ENCODE peak calls at places on chromosomes 11 and 22, in eight cellular contexts. One of them, this sample, is unnamed.

GRCh38 chr11:100672483-100673038 is 14.5 kb upstream of the ARHGAP42 start:
- ATAC-seq in HepG2: no peak
- ATAC-seq in HCT116: no peak
- ATAC-seq in GM12878: peak; percentile 32
- ATAC-seq in upper lobe of left lung: no peak
- ATAC-seq in GM23338: no peak
- ATAC-seq in Panc1: no peak
- ATAC-seq in K562: no peak
- ATAC-seq in this sample: no peak

GRCh38 chr11:130428271-130428670 is at the start of gene ADAMTS8:
- ATAC-seq in K562: no peak
- ATAC-seq in Panc1: peak; percentile 44
- ATAC-seq in upper lobe of left lung: peak; percentile 18
- ATAC-seq in GM23338: peak; percentile 26
- ATAC-seq in GM12878: no peak
- ATAC-seq in HepG2: peak; percentile 11
- ATAC-seq in HCT116: no peak
- ATAC-seq in this sample: peak; percentile 34

GRCh38 chr22:44550666-44551491 is 52.8 kb upstream of the RTL6 start:
- ATAC-seq in K562: no peak
- ATAC-seq in GM23338: no peak
- ATAC-seq in GM12878: peak; percentile 79
- ATAC-seq in HepG2: peak; percentile 61
- ATAC-seq in upper lobe of left lung: peak; percentile 92
- ATAC-seq in Panc1: peak; percentile 86
- ATAC-seq in HCT116: no peak
- ATAC-seq in this sample: peak; percentile 93

GRCh38 chr11:121929581-121929980 is 186.4 kb downstream of the BLID start:
- ATAC-seq in HCT116: no peak
- ATAC-seq in upper lobe of left lung: peak; percentile 45
- ATAC-seq in Panc1: no peak
- ATAC-seq in HepG2: no peak
- ATAC-seq in GM12878: no peak
- ATAC-seq in K562: no peak
- ATAC-seq in GM23338: peak; percentile 61
- ATAC-seq in this sample: no peak

GRCh38 chr22:31291403-31291715 is 929 bp downstream of the PIK3IP1 start:
- ATAC-seq in HepG2: peak; percentile 1
- ATAC-seq in GM12878: peak; percentile 5
- ATAC-seq in K562: no peak
- ATAC-seq in Panc1: no peak
- ATAC-seq in upper lobe of left lung: no peak
- ATAC-seq in GM23338: no peak
- ATAC-seq in HCT116: no peak
- ATAC-seq in this sample: no peak

GRCh38 chr11:113113801-113114451 is 152.7 kb downstream of the NCAM1 start:
- ATAC-seq in HCT116: peak; percentile 20
- ATAC-seq in Panc1: no peak
- ATAC-seq in HepG2: no peak
- ATAC-seq in GM23338: no peak
- ATAC-seq in GM12878: no peak
- ATAC-seq in K562: no peak
- ATAC-seq in upper lobe of left lung: no peak
- ATAC-seq in this sample: no peak

GRCh38 chr11:116930177-116930576 is 92.8 kb upstream of the APOA1 start:
- ATAC-seq in HepG2: peak; percentile 65
- ATAC-seq in HCT116: no peak
- ATAC-seq in K562: peak; percentile 16
- ATAC-seq in GM12878: peak; percentile 24
- ATAC-seq in upper lobe of left lung: peak; percentile 47
- ATAC-seq in GM23338: peak; percentile 77
- ATAC-seq in Panc1: no peak
- ATAC-seq in this sample: no peak

GRCh38 chr11:102320679-102321078 is 3.4 kb downstream of the BIRC3 start:
- ATAC-seq in HCT116: no peak
- ATAC-seq in GM23338: no peak
- ATAC-seq in upper lobe of left lung: no peak
- ATAC-seq in Panc1: no peak
- ATAC-seq in K562: no peak
- ATAC-seq in GM12878: peak; percentile 4
- ATAC-seq in HepG2: no peak
- ATAC-seq in this sample: no peak

GRCh38 chr11:5531053-5531831 is 14.7 kb upstream of the UBQLNL start:
- ATAC-seq in GM23338: no peak
- ATAC-seq in HCT116: no peak
- ATAC-seq in Panc1: no peak
- ATAC-seq in upper lobe of left lung: no peak
- ATAC-seq in GM12878: no peak
- ATAC-seq in K562: peak; percentile 85
- ATAC-seq in HepG2: no peak
- ATAC-seq in this sample: no peak

GRCh38 chr22:44981857-44982256 is 27.9 kb downstream of the PHF21B start:
- ATAC-seq in K562: no peak
- ATAC-seq in Panc1: no peak
- ATAC-seq in GM23338: no peak
- ATAC-seq in upper lobe of left lung: no peak
- ATAC-seq in HCT116: no peak
- ATAC-seq in GM12878: no peak
- ATAC-seq in HepG2: no peak
- ATAC-seq in this sample: no peak

GRCh38 chr11:72039108-72039850 is 40.6 kb downstream of the IL18BP start:
- ATAC-seq in upper lobe of left lung: no peak
- ATAC-seq in HepG2: no peak
- ATAC-seq in K562: no peak
- ATAC-seq in Panc1: no peak
- ATAC-seq in GM12878: peak; percentile 13
- ATAC-seq in GM23338: no peak
- ATAC-seq in HCT116: no peak
- ATAC-seq in this sample: no peak

GRCh38 chr11:69312418-69313399 is 18.8 kb downstream of the MYEOV start:
- ATAC-seq in GM23338: no peak
- ATAC-seq in upper lobe of left lung: peak; percentile 39
- ATAC-seq in HCT116: no peak
- ATAC-seq in HepG2: no peak
- ATAC-seq in K562: no peak
- ATAC-seq in Panc1: no peak
- ATAC-seq in GM12878: no peak
- ATAC-seq in this sample: no peak

GRCh38 chr11:60929774-60930173 is 5.5 kb downstream of the TMEM132A start:
- ATAC-seq in HCT116: no peak
- ATAC-seq in GM23338: no peak
- ATAC-seq in K562: no peak
- ATAC-seq in HepG2: peak; percentile 26
- ATAC-seq in GM12878: no peak
- ATAC-seq in Panc1: no peak
- ATAC-seq in upper lobe of left lung: no peak
- ATAC-seq in this sample: no peak

GRCh38 chr11:60927061-60927592 is 2.9 kb downstream of the TMEM132A start:
- ATAC-seq in GM23338: no peak
- ATAC-seq in GM12878: no peak
- ATAC-seq in upper lobe of left lung: no peak
- ATAC-seq in Panc1: no peak
- ATAC-seq in HepG2: no peak
- ATAC-seq in K562: no peak
- ATAC-seq in HCT116: no peak
- ATAC-seq in this sample: no peak

GRCh38 chr11:60930394-60930793 is 6.1 kb downstream of the TMEM132A start:
- ATAC-seq in GM23338: no peak
- ATAC-seq in upper lobe of left lung: no peak
- ATAC-seq in HCT116: no peak
- ATAC-seq in GM12878: no peak
- ATAC-seq in Panc1: no peak
- ATAC-seq in K562: no peak
- ATAC-seq in HepG2: no peak
- ATAC-seq in this sample: no peak

GRCh38 chr11:60927600-60927999 is 3.3 kb downstream of the TMEM132A start:
- ATAC-seq in K562: no peak
- ATAC-seq in GM12878: no peak
- ATAC-seq in upper lobe of left lung: no peak
- ATAC-seq in HepG2: no peak
- ATAC-seq in HCT116: no peak
- ATAC-seq in GM23338: no peak
- ATAC-seq in Panc1: no peak
- ATAC-seq in this sample: no peak

DNA sequence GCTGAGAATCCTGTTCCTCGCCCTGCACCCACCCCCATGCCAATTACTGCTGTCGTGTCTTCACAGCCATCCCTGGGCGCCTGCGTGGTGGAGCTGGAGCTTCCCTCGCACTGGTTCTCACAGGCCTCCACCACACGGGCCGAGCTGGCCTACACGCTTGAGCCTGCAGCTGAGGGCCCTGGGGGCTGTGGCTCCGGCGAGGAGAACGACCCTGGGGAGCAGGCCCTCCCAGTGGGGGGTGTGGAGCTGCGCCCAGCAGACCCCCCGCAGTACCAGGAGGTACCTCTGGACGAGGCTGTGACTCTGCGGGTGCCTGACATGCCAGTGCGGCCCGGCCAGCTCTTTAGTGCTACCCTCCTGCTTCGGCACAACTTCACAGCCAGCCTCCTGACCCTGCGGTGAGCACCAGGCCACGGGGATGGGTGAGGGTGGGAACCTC is 4.3 kb downstream of the TMEM132A start:
- ATAC-seq in GM23338: no peak
- ATAC-seq in GM12878: no peak
- ATAC-seq in HCT116: no peak
- ATAC-seq in Panc1: no peak
- ATAC-seq in K562: no peak
- ATAC-seq in upper lobe of left lung: no peak
- ATAC-seq in HepG2: no peak
- ATAC-seq in this sample: no peak
- TF ChIP-seq POLR2AphosphoS5 in GM23338: no peak
- TF ChIP-seq POLR2AphosphoS5 in GM12878: no peak
- TF ChIP-seq POLR2AphosphoS5 in HCT116: no peak
- TF ChIP-seq POLR2AphosphoS5 in Panc1: no peak
- TF ChIP-seq POLR2AphosphoS5 in K562: no peak
- TF ChIP-seq POLR2AphosphoS5 in upper lobe of left lung: no peak
- TF ChIP-seq POLR2AphosphoS5 in HepG2: no peak
- TF ChIP-seq POLR2AphosphoS5 in this sample: no peak

GRCh38 chr11:134932761-134933160 is 520.7 kb upstream of the B3GAT1 start:
- ATAC-seq in GM23338: no peak
- ATAC-seq in GM12878: no peak
- ATAC-seq in upper lobe of left lung: peak; percentile 14
- ATAC-seq in HCT116: no peak
- ATAC-seq in K562: no peak
- ATAC-seq in Panc1: no peak
- ATAC-seq in HepG2: no peak
- ATAC-seq in this sample: no peak
- TF ChIP-seq POLR2AphosphoS5 in GM23338: no peak
- TF ChIP-seq POLR2AphosphoS5 in GM12878: no peak
- TF ChIP-seq POLR2AphosphoS5 in upper lobe of left lung: no peak
- TF ChIP-seq POLR2AphosphoS5 in HCT116: no peak
- TF ChIP-seq POLR2AphosphoS5 in K562: no peak
- TF ChIP-seq POLR2AphosphoS5 in Panc1: no peak
- TF ChIP-seq POLR2AphosphoS5 in HepG2: no peak
- TF ChIP-seq POLR2AphosphoS5 in this sample: no peak

GRCh38 chr11:129364143-129364654 is 11.4 kb upstream of the BARX2 start:
- ATAC-seq in upper lobe of left lung: peak; percentile 97
- ATAC-seq in GM12878: peak; percentile 100
- ATAC-seq in HCT116: peak; percentile 99
- ATAC-seq in Panc1: peak; percentile 100
- ATAC-seq in K562: peak; percentile 100
- ATAC-seq in GM23338: peak; percentile 100
- ATAC-seq in HepG2: peak; percentile 100
- ATAC-seq in this sample: peak; percentile 82
- TF ChIP-seq POLR2AphosphoS5 in upper lobe of left lung: no peak
- TF ChIP-seq POLR2AphosphoS5 in GM12878: no peak
- TF ChIP-seq POLR2AphosphoS5 in HCT116: no peak
- TF ChIP-seq POLR2AphosphoS5 in Panc1: peak; percentile 46
- TF ChIP-seq POLR2AphosphoS5 in K562: no peak
- TF ChIP-seq POLR2AphosphoS5 in GM23338: no peak
- TF ChIP-seq POLR2AphosphoS5 in HepG2: no peak
- TF ChIP-seq POLR2AphosphoS5 in this sample: no peak

DNA sequence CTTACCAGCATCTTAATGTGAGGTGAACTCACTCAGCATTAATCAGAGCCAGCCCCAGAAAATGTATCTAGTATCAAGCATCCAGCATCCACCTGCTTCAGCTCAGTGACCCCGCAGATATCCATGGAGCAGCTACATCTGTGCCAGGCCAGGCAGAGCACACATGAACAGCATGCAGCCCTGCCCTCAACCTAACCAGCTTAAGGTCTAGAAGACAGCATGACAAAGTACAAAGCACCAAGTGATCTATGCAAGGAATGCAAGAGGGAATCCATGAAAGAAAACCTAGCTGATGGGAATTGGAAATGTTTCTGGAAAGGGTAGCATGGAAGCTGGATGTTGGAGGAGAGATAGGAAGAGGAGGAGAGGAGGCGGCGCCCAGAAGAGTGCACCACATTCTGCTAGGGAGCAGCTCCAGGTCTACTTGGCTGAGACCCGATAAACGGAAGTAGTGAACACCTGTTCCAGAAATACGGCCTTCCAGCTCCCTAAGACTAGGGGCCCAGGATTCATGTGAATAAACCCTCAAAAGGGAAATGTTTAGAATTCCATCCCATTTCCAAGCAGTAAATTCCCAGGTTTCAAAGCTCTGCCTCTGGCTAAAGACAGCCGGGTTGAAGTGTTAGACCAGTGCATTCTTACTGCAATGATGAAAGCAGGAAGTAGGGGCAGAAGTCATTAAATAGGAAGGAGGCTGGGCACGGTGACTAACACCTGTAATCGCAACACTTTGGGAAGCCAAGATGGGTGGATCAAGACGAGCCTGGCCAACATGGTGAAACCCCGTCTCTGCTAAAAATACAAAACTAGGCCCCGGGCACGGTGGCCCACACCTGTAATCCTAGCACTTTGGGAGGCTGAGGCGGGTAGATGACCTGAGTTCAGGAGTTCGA is 23.5 kb upstream of the L3MBTL2 start:
- ATAC-seq in Panc1: peak; percentile 40
- ATAC-seq in GM23338: peak; percentile 17
- ATAC-seq in upper lobe of left lung: peak; percentile 64
- ATAC-seq in GM12878: no peak
- ATAC-seq in HepG2: peak; percentile 36
- ATAC-seq in HCT116: peak; percentile 45
- ATAC-seq in K562: peak; percentile 50
- ATAC-seq in this sample: peak; percentile 67
- TF ChIP-seq POLR2AphosphoS5 in Panc1: no peak
- TF ChIP-seq POLR2AphosphoS5 in GM23338: peak; percentile 50
- TF ChIP-seq POLR2AphosphoS5 in upper lobe of left lung: peak; percentile 13
- TF ChIP-seq POLR2AphosphoS5 in GM12878: no peak
- TF ChIP-seq POLR2AphosphoS5 in HepG2: peak; percentile 9
- TF ChIP-seq POLR2AphosphoS5 in HCT116: peak; percentile 23
- TF ChIP-seq POLR2AphosphoS5 in K562: no peak
- TF ChIP-seq POLR2AphosphoS5 in this sample: no peak